ENCODE peak calls at places on chromosomes 7 and 10, in nine cellular contexts. M is lower lobe of right lung, Z is AG04450, V is heart left ventricle, B is tibial artery, Q is upper lobe of right lung, T is thyroid gland, E is heart right ventricle, F is PC-3. X is an unnamed sample.

GRCh38 chr7:77415474-77415821 is 701 bp downstream of the GSAP start:
- DNase-seq in B (no peak), M (peak; percentile 57), T (peak; percentile 74), F (no peak), Q (peak; percentile 72), Z (no peak), E (peak; percentile 15), V (no peak), X (no peak)

GRCh38 chr10:87848998-87849397 is 14.3 kb downstream of the KLLN start:
- DNase-seq in B (no peak), M (no peak), V (no peak), E (no peak), Z (no peak), F (peak; percentile 30), Q (no peak), T (no peak), X (no peak)

GRCh38 chr7:11170863-11171568 is 197.3 kb downstream of the PHF14 start:
- DNase-seq in Z (no peak), B (no peak), F (no peak), V (no peak), T (no peak), Q (no peak), M (no peak), E (no peak), X (no peak)

GRCh38 chr7:19020062-19020461 is 97.4 kb downstream of the TWIST1 start:
- DNase-seq in Q (no peak), M (no peak), B (no peak), Z (no peak), T (no peak), V (no peak), E (no peak), F (peak; percentile 82), X (no peak)

GRCh38 chr10:31124852-31125251 is 93.2 kb upstream of the ZNF438 start:
- DNase-seq in T (no peak), F (no peak), B (no peak), V (no peak), M (no peak), E (no peak), Z (no peak), Q (no peak), X (no peak)

GRCh38 chr10:79116363-79116762 is 47.6 kb downstream of the ZMIZ1 start:
- DNase-seq in V (no peak), E (no peak), T (no peak), Q (no peak), B (no peak), Z (no peak), M (no peak), F (no peak), X (no peak)

GRCh38 chr7:141464551-141464950 is 86.7 kb upstream of the AGK start:
- DNase-seq in Z (no peak), B (no peak), M (no peak), F (no peak), E (no peak), T (no peak), V (no peak), Q (no peak), X (no peak)

GRCh38 chr7:121385800-121386179 is 10.3 kb downstream of the FAM3C start:
- DNase-seq in E (no peak), Q (no peak), M (no peak), B (no peak), Z (no peak), T (no peak), V (no peak), F (no peak), X (no peak)

GRCh38 chr7:7117935-7118586 is 64.3 kb upstream of the C1GALT1 start:
- DNase-seq in T (no peak), F (no peak), M (no peak), Z (no peak), Q (no peak), E (no peak), B (no peak), V (no peak), X (no peak)

GRCh38 chr7:136272934-136273333 is 295.8 kb upstream of the MTPN start:
- DNase-seq in M (no peak), E (no peak), F (no peak), B (no peak), V (no peak), Q (no peak), Z (no peak), T (no peak), X (no peak)

GRCh38 chr7:98870071-98870651 is 347 bp upstream of the TMEM130 start:
- DNase-seq in Q (peak; percentile 74), V (peak; percentile 67), F (peak; percentile 27), Z (no peak), T (peak; percentile 21), E (peak; percentile 39), M (peak; percentile 59), B (peak; percentile 91), X (peak; percentile 54)

GRCh38 chr7:786472-787255 is 45.6 kb upstream of the SUN1 start:
- DNase-seq in V (no peak), M (peak; percentile 72), T (peak; percentile 81), E (peak; percentile 83), B (peak; percentile 86), F (peak; percentile 71), Q (peak; percentile 85), Z (peak; percentile 21), X (peak; percentile 72)

GRCh38 chr7:783556-784490 is 48.5 kb upstream of the SUN1 start:
- DNase-seq in B (no peak), M (peak; percentile 27), Z (no peak), F (no peak), Q (no peak), E (no peak), V (peak; percentile 49), T (no peak), X (no peak)

GRCh38 chr7:785416-785815 is 46.9 kb upstream of the SUN1 start:
- DNase-seq in Q (no peak), F (no peak), T (no peak), Z (no peak), V (no peak), M (no peak), B (no peak), E (no peak), X (no peak)

GRCh38 chr7:784971-785370 is 47.3 kb upstream of the SUN1 start:
- DNase-seq in T (no peak), M (no peak), Q (no peak), E (no peak), V (no peak), F (no peak), Z (no peak), B (no peak), X (no peak)

DNA sequence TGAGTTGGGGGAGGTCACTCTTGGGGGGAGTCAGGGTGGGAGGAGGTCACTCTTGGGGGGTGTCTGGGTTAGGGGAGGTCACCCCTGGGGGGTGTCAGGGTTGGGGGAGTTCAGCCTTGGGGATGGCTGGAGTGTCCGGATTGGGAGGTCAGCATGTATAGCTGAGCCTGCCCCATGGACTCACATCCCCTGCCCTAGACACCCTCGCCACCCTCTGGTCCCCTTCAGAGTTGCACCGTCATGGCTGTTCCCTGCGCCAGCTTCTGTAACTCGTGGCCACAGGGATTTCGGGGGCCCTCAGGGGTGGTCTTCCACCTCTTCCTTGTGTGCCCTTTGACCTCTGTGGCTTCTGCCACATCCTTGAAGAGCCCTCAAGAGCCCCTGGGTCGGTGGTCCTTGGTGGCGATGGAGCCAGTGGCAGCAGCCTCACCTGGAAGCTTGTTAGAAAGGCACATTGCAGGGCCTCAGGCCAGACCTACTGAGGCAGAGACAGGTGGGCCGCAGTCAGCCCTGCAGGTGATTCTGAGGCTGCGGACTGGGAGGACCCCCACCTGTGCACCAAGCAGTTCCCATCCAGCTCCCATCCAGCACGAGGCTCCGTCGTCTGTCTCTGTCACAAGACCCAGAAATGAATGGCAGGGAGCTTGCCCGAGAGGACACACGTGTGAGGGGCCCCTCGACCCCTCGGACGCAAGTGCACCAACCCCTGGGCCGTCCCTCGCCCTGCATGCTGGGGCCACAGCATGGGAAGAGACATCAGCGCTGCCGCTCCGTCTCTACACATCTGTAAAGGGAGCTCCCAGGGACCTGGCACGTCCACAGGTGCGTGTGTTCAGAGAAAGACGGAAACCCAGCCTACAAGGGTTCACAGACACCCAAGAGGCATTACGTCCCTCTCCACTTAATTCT is 44.7 kb upstream of the SUN1 start:
- DNase-seq in T (no peak), M (no peak), V (no peak), E (no peak), B (no peak), Z (no peak), F (no peak), Q (no peak), X (no peak)
- TF ChIP-seq CTCF in T (no peak), M (no peak), V (no peak), E (no peak), B (no peak), Z (peak; percentile 13), F (no peak), Q (no peak), X (no peak)

DNA sequence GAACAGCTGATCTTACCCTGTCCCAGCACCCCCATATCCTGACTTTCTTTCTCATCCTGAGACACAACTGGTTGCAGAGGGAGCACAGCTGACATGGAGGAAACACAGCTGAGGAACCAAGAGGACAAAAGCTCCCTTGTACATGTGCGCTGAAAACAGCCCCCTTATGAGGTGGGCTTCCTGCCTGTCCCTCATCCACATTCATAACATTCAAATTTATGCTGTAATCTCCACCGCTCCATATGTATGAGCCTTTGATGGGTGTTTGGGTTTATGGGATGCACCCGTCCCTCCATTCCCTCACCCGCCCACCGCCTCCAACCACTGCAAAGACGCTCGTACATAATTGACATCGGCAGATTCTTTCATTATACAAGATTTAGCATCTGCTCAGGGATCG is 49.6 kb upstream of the BTRC start:
- DNase-seq in F (no peak), E (no peak), B (no peak), T (no peak), Q (no peak), M (no peak), V (no peak), Z (no peak), X (no peak)
- H3K27ac ChIP-seq in F (no peak overlapping the region), E (no peak overlapping the region), B (no peak overlapping the region), T (no peak overlapping the region), Q (no peak overlapping the region), M (no peak overlapping the region), V (no peak overlapping the region), Z (no peak overlapping the region), X (no peak overlapping the region)

DNA sequence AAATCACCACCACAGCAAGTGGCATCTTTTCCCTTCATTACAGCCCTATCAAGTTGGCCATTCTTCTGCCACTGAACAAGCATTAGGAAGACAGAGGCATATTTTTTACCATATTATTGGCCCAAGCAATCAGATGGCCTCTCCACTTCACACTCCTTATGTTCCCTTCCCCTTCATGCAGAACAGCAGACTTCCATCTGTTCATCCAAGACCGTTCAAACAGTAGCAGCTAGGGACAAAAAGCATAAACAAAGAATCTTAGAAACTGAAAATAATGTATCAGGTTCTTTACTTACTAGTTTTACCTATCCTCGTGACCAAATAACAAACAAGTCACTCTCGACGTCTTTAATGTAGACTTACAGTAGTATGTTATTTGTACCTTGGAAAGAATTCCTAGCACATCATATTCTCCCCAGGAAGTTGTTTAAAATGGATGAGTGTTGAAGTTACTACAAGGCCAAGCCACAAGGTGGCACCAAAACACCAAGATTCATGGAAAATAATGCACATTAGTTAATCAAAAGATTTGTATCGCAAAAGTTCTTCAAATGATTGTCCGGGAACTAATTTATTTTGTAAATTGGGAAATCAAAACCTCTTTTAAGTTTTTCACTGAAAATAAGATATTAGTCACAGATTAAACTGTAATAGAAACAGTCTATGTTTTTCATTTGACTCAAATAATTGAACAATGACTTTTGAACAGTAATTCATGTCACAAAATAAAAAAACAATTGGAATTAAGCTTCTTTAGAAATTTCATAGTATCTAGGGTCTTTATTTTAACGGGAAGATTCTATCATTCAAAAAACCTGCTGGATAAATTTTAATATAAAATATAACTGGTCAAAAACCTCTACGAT is 112.1 kb downstream of the VPS41 start:
- DNase-seq in M (no peak), E (no peak), F (peak; percentile 77), Q (no peak), B (no peak), T (peak; percentile 64), V (no peak), Z (peak; percentile 29), X (peak; percentile 19)
- H3K9me3 ChIP-seq in M (no peaks in the 10 kb centered on the region), E (no peaks in the 10 kb centered on the region), F (no peaks in the 10 kb centered on the region), Q (no peaks in the 10 kb centered on the region), B (no peaks in the 10 kb centered on the region), T (no peaks in the 10 kb centered on the region), V (no peaks in the 10 kb centered on the region), Z (no peaks in the 10 kb centered on the region), X (no peaks in the 10 kb centered on the region)

GRCh38 chr10:3239920-3240909 is 67.6 kb upstream of the PITRM1 start:
- DNase-seq in Z (no peak), V (no peak), F (no peak), T (peak; percentile 23), B (no peak), Q (no peak), E (no peak), M (no peak), X (no peak)
- TF ChIP-seq CTCF in Z (no peak), V (no peak), F (no peak), T (no peak), B (no peak), Q (no peak), E (no peak), M (no peak), X (no peak)

X was measured in CD4-positive, alpha-beta T cell.